ENCODE peak calls at places on chromosomes 11 and 22, in six cellular contexts. One of them, this sample, is unnamed.
A peak's percentile ranks its signal among the peaks of the same experiment; 100 is the strongest.

GRCh38 chr22:21020802-21021429 is 6.0 kb downstream of the P2RX6 start:
- DNase-seq in hepatocyte: no peak
- DNase-seq in mesenchymal stem cell: peak; percentile 10
- DNase-seq in IMR-90: no peak
- DNase-seq in K562: peak; percentile 98
- DNase-seq in HepG2: no peak
- DNase-seq in this sample: no peak

GRCh38 chr11:19244621-19245020 is 3.9 kb upstream of the E2F8 start:
- DNase-seq in mesenchymal stem cell: no peak
- DNase-seq in HepG2: no peak
- DNase-seq in hepatocyte: peak; percentile 35
- DNase-seq in K562: no peak
- DNase-seq in IMR-90: no peak
- DNase-seq in this sample: no peak

GRCh38 chr22:18909556-18909955 is 3.4 kb downstream of the DGCR6 start:
- DNase-seq in HepG2: no peak
- DNase-seq in hepatocyte: peak; percentile 2
- DNase-seq in mesenchymal stem cell: no peak
- DNase-seq in K562: no peak
- DNase-seq in IMR-90: no peak
- DNase-seq in this sample: no peak

GRCh38 chr11:61067782-61068181 is 34.5 kb upstream of the CD5 start:
- DNase-seq in hepatocyte: no peak
- DNase-seq in K562: no peak
- DNase-seq in IMR-90: no peak
- DNase-seq in mesenchymal stem cell: no peak
- DNase-seq in HepG2: no peak
- DNase-seq in this sample: no peak

GRCh38 chr11:83070878-83071640 is 638 bp downstream of the RAB30 start:
- DNase-seq in hepatocyte: peak; percentile 49
- DNase-seq in HepG2: no peak
- DNase-seq in IMR-90: peak; percentile 26
- DNase-seq in K562: peak; percentile 17
- DNase-seq in mesenchymal stem cell: no peak
- DNase-seq in this sample: no peak

GRCh38 chr11:30585892-30586250 is 282 bp downstream of the MPPED2 start:
- DNase-seq in HepG2: no peak
- DNase-seq in IMR-90: no peak
- DNase-seq in hepatocyte: peak; percentile 57
- DNase-seq in mesenchymal stem cell: no peak
- DNase-seq in K562: no peak
- DNase-seq in this sample: no peak

GRCh38 chr22:38513063-38513462 is 7.0 kb upstream of the DDX17 start:
- DNase-seq in mesenchymal stem cell: no peak
- DNase-seq in HepG2: peak; percentile 42
- DNase-seq in hepatocyte: peak; percentile 36
- DNase-seq in K562: peak; percentile 31
- DNase-seq in IMR-90: no peak
- DNase-seq in this sample: no peak

GRCh38 chr22:19770349-19771220 is 10.0 kb downstream of the TBX1 start:
- DNase-seq in HepG2: no peak
- DNase-seq in mesenchymal stem cell: no peak
- DNase-seq in IMR-90: no peak
- DNase-seq in K562: no peak
- DNase-seq in hepatocyte: no peak
- DNase-seq in this sample: no peak

GRCh38 chr22:38282397-38282796 is 9.6 kb upstream of the TMEM184B start:
- DNase-seq in hepatocyte: no peak
- DNase-seq in HepG2: no peak
- DNase-seq in mesenchymal stem cell: peak; percentile 28
- DNase-seq in IMR-90: peak; percentile 21
- DNase-seq in K562: no peak
- DNase-seq in this sample: no peak

GRCh38 chr11:128492461-128492860 is 94.9 kb downstream of the ETS1 start:
- DNase-seq in mesenchymal stem cell: peak; percentile 63
- DNase-seq in IMR-90: peak; percentile 67
- DNase-seq in HepG2: no peak
- DNase-seq in hepatocyte: no peak
- DNase-seq in K562: no peak
- DNase-seq in this sample: peak; percentile 69

GRCh38 chr11:87662287-87662686 is 513.0 kb downstream of the RAB38 start:
- DNase-seq in HepG2: no peak
- DNase-seq in mesenchymal stem cell: no peak
- DNase-seq in IMR-90: no peak
- DNase-seq in K562: no peak
- DNase-seq in hepatocyte: no peak
- DNase-seq in this sample: no peak

DNA sequence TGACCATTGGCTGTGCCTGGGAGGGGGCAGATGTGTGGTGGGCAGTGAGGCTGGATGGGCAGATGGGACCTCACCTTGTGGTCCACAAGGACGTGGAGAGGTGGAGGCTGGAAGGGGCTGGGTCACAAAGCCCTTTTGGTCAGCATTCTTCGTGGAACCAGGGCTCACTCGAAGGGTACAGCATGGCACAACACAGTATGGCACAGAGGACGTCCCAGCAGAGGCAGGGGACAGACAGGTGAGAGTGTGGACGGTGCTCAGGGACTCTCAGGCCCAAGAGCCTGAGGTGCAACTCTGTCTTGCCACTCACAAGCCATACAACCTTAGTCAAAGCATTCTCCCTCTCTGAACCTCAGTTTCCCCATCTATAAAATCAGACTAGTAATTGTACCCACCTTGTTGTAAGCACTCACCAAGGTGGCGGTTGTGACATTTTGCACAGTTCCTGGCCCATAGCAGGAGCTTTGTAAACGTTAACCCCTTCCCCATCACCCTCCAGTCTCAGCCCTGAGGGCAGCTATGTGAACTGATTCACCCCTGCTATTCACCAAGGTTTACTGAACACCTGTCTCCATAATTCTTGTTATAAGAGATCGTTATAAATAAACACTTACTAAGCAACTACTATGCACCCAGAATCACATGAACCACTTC is 11.6 kb upstream of the TSKU start:
- DNase-seq in K562: no peak
- DNase-seq in hepatocyte: no peak
- DNase-seq in mesenchymal stem cell: no peak
- DNase-seq in HepG2: no peak
- DNase-seq in IMR-90: no peak
- DNase-seq in this sample: no peak
- H3K27ac ChIP-seq in K562: no peak overlapping the region
- H3K27ac ChIP-seq in hepatocyte: peak overlapping the region; percentile 81
- H3K27ac ChIP-seq in mesenchymal stem cell: peak overlapping the region; percentile 91
- H3K27ac ChIP-seq in HepG2: peak overlapping the region; percentile 88
- H3K27ac ChIP-seq in IMR-90: peak overlapping the region; percentile 85
- H3K27ac ChIP-seq in this sample: peak overlapping the region; percentile 83

GRCh38 chr11:35432464-35432863 is 13.1 kb upstream of the SLC1A2 start:
- DNase-seq in mesenchymal stem cell: no peak
- DNase-seq in K562: no peak
- DNase-seq in IMR-90: no peak
- DNase-seq in hepatocyte: no peak
- DNase-seq in HepG2: no peak
- DNase-seq in this sample: no peak
- H2AFZ ChIP-seq in mesenchymal stem cell: no peak overlapping the region
- H2AFZ ChIP-seq in K562: no peak overlapping the region
- H2AFZ ChIP-seq in IMR-90: peak overlapping the region; percentile 14
- H2AFZ ChIP-seq in hepatocyte: no peak overlapping the region
- H2AFZ ChIP-seq in HepG2: no peak overlapping the region
- H2AFZ ChIP-seq in this sample: no peak overlapping the region

GRCh38 chr11:72720806-72721205 is 31.4 kb downstream of the ARAP1 start:
- DNase-seq in IMR-90: no peak
- DNase-seq in mesenchymal stem cell: no peak
- DNase-seq in K562: no peak
- DNase-seq in hepatocyte: no peak
- DNase-seq in HepG2: no peak
- DNase-seq in this sample: no peak
- H3K27ac ChIP-seq in IMR-90: no peak overlapping the region
- H3K27ac ChIP-seq in mesenchymal stem cell: no peak overlapping the region
- H3K27ac ChIP-seq in K562: no peak overlapping the region
- H3K27ac ChIP-seq in hepatocyte: peak overlapping the region; percentile 85
- H3K27ac ChIP-seq in HepG2: no peak overlapping the region
- H3K27ac ChIP-seq in this sample: no peak overlapping the region

GRCh38 chr11:64570341-64570740 is 20.7 kb upstream of the SLC22A12 start:
- DNase-seq in HepG2: no peak
- DNase-seq in K562: no peak
- DNase-seq in IMR-90: no peak
- DNase-seq in hepatocyte: no peak
- DNase-seq in mesenchymal stem cell: no peak
- DNase-seq in this sample: no peak

GRCh38 chr11:64569300-64569970 is 21.6 kb upstream of the SLC22A12 start:
- DNase-seq in K562: no peak
- DNase-seq in hepatocyte: no peak
- DNase-seq in mesenchymal stem cell: no peak
- DNase-seq in HepG2: no peak
- DNase-seq in IMR-90: no peak
- DNase-seq in this sample: no peak

GRCh38 chr11:64571410-64572091 is 19.5 kb upstream of the SLC22A12 start:
- DNase-seq in IMR-90: no peak
- DNase-seq in mesenchymal stem cell: no peak
- DNase-seq in HepG2: peak; percentile 28
- DNase-seq in hepatocyte: peak; percentile 76
- DNase-seq in K562: peak; percentile 73
- DNase-seq in this sample: no peak

GRCh38 chr11:64572143-64572542 is 18.9 kb upstream of the SLC22A12 start:
- DNase-seq in hepatocyte: no peak
- DNase-seq in IMR-90: no peak
- DNase-seq in mesenchymal stem cell: no peak
- DNase-seq in K562: no peak
- DNase-seq in HepG2: no peak
- DNase-seq in this sample: no peak

GRCh38 chr11:64571050-64571409 is 20.0 kb upstream of the SLC22A12 start:
- DNase-seq in hepatocyte: no peak
- DNase-seq in mesenchymal stem cell: no peak
- DNase-seq in IMR-90: no peak
- DNase-seq in HepG2: no peak
- DNase-seq in K562: no peak
- DNase-seq in this sample: no peak
- H2AFZ ChIP-seq in hepatocyte: no peak overlapping the region
- H2AFZ ChIP-seq in mesenchymal stem cell: no peak overlapping the region
- H2AFZ ChIP-seq in IMR-90: no peak overlapping the region
- H2AFZ ChIP-seq in HepG2: no peak overlapping the region
- H2AFZ ChIP-seq in K562: peak overlapping the region; percentile 62
- H2AFZ ChIP-seq in this sample: no peak overlapping the region